ENCODE peak calls at places on chromosomes 11 and 22, in five cellular contexts. W, B, S, L and D are unnamed samples.

GRCh38 chr11:20565236-20565635 is 34.2 kb upstream of the SLC6A5 start:
- DNase-seq in B (no peak), W (no peak), S (no peak), L (no peak), D (no peak)

GRCh38 chr11:13942908-13943505 is 19.5 kb upstream of the SPON1 start:
- DNase-seq in L (peak), W (no peak), S (no peak), B (no peak), D (no peak)

GRCh38 chr11:119493712-119494111 is 70.7 kb upstream of the THY1 start:
- DNase-seq in W (no peak), S (peak), B (no peak), L (peak), D (no peak)

GRCh38 chr11:87934182-87934581 is 241.1 kb downstream of the RAB38 start:
- DNase-seq in B (no peak), W (no peak), S (no peak), L (no peak), D (no peak)

GRCh38 chr11:2722955-2723354 is 23.2 kb upstream of the KCNQ1OT1 start:
- DNase-seq in L (no peak), W (no peak), B (no peak), S (no peak), D (no peak)

GRCh38 chr11:11152877-11153276 is 200.2 kb downstream of the CSNK2A3 start:
- DNase-seq in W (no peak), S (no peak), L (no peak), B (no peak), D (no peak)

GRCh38 chr11:27820249-27820648 is 120.0 kb upstream of the BDNF start:
- DNase-seq in L (no peak), B (peak), W (no peak), S (no peak), D (no peak)

GRCh38 chr11:125923012-125923579 is 18.8 kb downstream of the DDX25 start:
- DNase-seq in W (peak), L (peak), S (peak), B (peak), D (peak)

GRCh38 chr11:122847437-122847836 is 9.1 kb downstream of the CRTAM start:
- DNase-seq in W (no peak), S (no peak), B (no peak), L (no peak), D (no peak)

GRCh38 chr11:130601141-130601540 is 152.7 kb downstream of the ADAMTS15 start:
- DNase-seq in W (no peak), L (peak), S (peak), B (no peak), D (peak)

GRCh38 chr22:20014526-20015186 is 2.0 kb downstream of the ARVCF start:
- DNase-seq in S (no peak), B (no peak), L (no peak), W (no peak), D (no peak)

GRCh38 chr22:39349967-39350802 is at the start of gene SYNGR1:
- DNase-seq in L (no peak), S (no peak), B (no peak), W (no peak), D (no peak)

GRCh38 chr22:47220752-47221151 is 458.3 kb downstream of the TBC1D22A start:
- DNase-seq in W (no peak), S (no peak), B (no peak), L (no peak), D (no peak)

GRCh38 chr11:120883404-120884135 is 140.3 kb upstream of the TBCEL start:
- DNase-seq in L (peak), B (peak), S (no peak), W (no peak), D (no peak)

GRCh38 chr22:29451863-29452262 is 13.5 kb downstream of the RFPL1 start:
- DNase-seq in W (no peak), L (no peak), S (no peak), B (no peak), D (no peak)

GRCh38 chr11:122140535-122140934 is 24.5 kb upstream of the BLID start:
- DNase-seq in B (peak), W (no peak), L (peak), S (no peak), D (no peak)

GRCh38 chr11:77144196-77144853 is 16.3 kb downstream of the MYO7A start:
- DNase-seq in B (no peak), S (no peak), L (no peak), W (no peak), D (no peak)

GRCh38 chr11:112999518-112999917 is 38.3 kb downstream of the NCAM1 start:
- DNase-seq in L (no peak), B (no peak), W (no peak), S (no peak), D (no peak)

GRCh38 chr22:44181033-44181911 is 547 bp downstream of the PARVG start:
- DNase-seq in L (no peak), W (peak), S (peak), B (no peak), D (no peak)

GRCh38 chr11:47969401-47969800 is 11.0 kb upstream of the PTPRJ start:
- DNase-seq in W (no peak), S (no peak), B (no peak), L (no peak), D (no peak)

GRCh38 chr11:77174559-77174958 is 46.5 kb downstream of the MYO7A start:
- DNase-seq in W (no peak), S (no peak), L (no peak), B (no peak), D (no peak)

GRCh38 chr22:27154717-27155116 is 497.3 kb downstream of the MIAT start:
- DNase-seq in W (no peak), B (no peak), L (no peak), S (no peak), D (no peak)

GRCh38 chr11:96014234-96014633 is 90.3 kb upstream of the MTMR2 start:
- DNase-seq in B (no peak), W (peak), S (peak), L (peak), D (no peak)

GRCh38 chr11:33802414-33802950 is 28.2 kb upstream of the FBXO3 start:
- DNase-seq in S (peak), B (peak), W (no peak), L (peak), D (peak)

GRCh38 chr11:47001666-47002285 is 65.2 kb downstream of the CSTPP1 start:
- DNase-seq in L (no peak), S (no peak), W (no peak), B (no peak), D (no peak)

GRCh38 chr11:45182902-45183301 is 36.5 kb downstream of the PRDM11 start:
- DNase-seq in S (peak), B (no peak), W (no peak), L (peak), D (no peak)

GRCh38 chr11:82703796-82704195 is 29.9 kb downstream of the FAM181B start:
- DNase-seq in B (no peak), S (no peak), L (no peak), W (no peak), D (no peak)

GRCh38 chr11:104547996-104548661 is 350.1 kb downstream of the CASP12 start:
- DNase-seq in B (no peak), W (no peak), S (peak), L (peak), D (no peak)
- TF ChIP-seq CTCF in B (no peak), W (no peak), S (no peak), L (no peak), D (no peak)

DNA sequence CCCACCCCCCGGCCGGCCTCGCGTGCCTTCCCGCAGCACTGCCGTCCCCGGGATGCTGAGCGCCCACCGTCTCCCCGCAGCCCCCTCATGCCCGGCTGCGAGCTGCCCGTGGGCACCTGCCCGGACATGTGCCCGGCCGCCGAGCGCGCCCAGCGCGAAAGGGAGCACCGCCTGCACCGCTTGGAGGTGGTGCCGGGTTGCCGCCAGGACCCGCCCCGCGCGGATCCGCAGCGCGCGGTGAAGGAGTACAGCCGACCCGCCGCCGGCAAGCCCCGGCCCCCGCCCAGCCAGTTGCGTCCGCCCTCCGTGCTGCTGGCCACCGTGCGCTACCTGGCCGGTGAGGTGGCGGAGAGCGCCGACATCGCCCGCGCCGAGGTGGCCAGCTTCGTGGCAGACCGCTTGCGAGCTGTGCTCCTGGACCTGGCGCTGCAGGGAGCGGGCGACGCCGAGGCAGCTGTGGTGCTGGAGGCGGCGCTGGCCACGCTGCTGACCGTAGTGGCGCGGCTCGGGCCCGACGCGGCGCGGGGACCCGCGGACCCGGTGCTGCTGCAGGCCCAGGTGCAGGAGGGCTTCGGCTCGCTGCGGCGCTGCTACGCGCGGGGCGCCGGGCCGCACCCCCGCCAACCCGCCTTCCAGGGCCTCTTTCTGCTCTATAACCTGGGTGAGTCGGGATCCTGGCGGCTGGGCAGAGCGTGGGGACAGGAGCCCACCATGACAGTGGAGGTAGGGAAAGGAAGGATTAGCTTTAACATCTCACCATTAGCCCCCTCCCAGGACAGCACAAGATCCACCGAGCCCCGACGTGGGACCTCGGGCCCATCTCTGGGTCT is at the start of gene SAC3D1:
- DNase-seq in S (no peak), W (peak), L (no peak), B (no peak), D (no peak)
- TF ChIP-seq CTCF in S (no peak), W (no peak), L (no peak), B (no peak), D (no peak)

GRCh38 chr11:59142530-59143507 is at the start of gene FAM111A:
- DNase-seq in L (peak), S (peak), W (peak), B (peak), D (peak)
- TF ChIP-seq CTCF in L (peak), S (peak), W (no peak), B (peak), D (peak)

DNA sequence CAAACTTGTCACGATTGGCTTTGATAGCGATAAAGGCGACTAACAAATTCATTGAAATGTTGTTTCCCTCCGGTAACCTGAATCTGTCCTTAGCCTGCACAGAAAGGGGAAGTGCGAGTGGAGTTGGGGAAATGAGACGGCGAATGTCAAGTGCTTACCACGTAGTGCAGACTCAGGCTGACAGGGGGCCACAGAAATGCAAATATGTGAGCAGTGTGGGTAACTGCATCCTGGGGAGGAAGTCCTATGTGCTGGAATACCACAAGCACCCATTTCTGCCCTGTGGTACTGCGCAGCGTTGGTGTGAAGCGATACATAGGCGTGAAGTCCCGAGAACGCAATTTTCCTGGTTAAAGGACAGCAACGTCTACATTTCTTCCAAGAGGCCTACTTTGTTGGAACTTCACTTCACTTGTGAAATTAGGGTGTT is 869 bp upstream of the EIF4ENIF1 start:
- DNase-seq in S (peak), W (peak), B (peak), L (peak), D (peak)
- TF ChIP-seq CTCF in S (no peak), W (no peak), B (peak), L (no peak), D (peak)

GRCh38 chr11:115612331-115612730 is 108.1 kb upstream of the CADM1 start:
- DNase-seq in W (no peak), S (no peak), B (no peak), L (no peak), D (no peak)

GRCh38 chr11:115613004-115613403 is 108.8 kb upstream of the CADM1 start:
- DNase-seq in W (no peak), B (no peak), S (no peak), L (no peak), D (no peak)

GRCh38 chr11:115616941-115617340 is 112.7 kb upstream of the CADM1 start:
- DNase-seq in S (no peak), B (peak), W (no peak), L (no peak), D (peak)

GRCh38 chr11:115611343-115611742 is 107.1 kb upstream of the CADM1 start:
- DNase-seq in S (no peak), W (no peak), B (no peak), L (no peak), D (no peak)

GRCh38 chr11:115613986-115614625 is 109.9 kb upstream of the CADM1 start:
- DNase-seq in L (no peak), W (no peak), B (peak), S (no peak), D (no peak)
- TF ChIP-seq CTCF in L (no peak), W (no peak), B (no peak), S (no peak), D (no peak)

GRCh38 chr11:980438-981365 is 55.0 kb downstream of the AP2A2 start:
- DNase-seq in L (no peak), W (no peak), B (no peak), S (no peak), D (no peak)
- TF ChIP-seq CTCF in L (no peak), W (no peak), B (no peak), S (no peak), D (no peak)